ENCODE peak calls at places on chromosomes 2 and 18, in five cellular contexts. Q is astrocyte of the spinal cord, N is bronchial epithelial cell, X is testis, W is endodermal cell. B is an unnamed sample.

GRCh38 chr2:163812926-163813520 is 77.2 kb upstream of the FIGN start:
- DNase-seq in Q (peak), X (no peak), N (peak), W (no peak), B (no peak)

GRCh38 chr2:196435189-196435588 is 204.3 kb upstream of the CCDC150 start:
- DNase-seq in X (no peak), W (no peak), Q (peak), N (no peak), B (no peak)

GRCh38 chr2:230666885-230667712 is 45.5 kb upstream of the CAB39 start:
- DNase-seq in N (peak), W (peak), X (no peak), Q (peak), B (peak)

GRCh38 chr2:110105608-110106467 is 9.8 kb downstream of the MALL start:
- DNase-seq in N (peak), X (no peak), Q (peak), W (peak), B (no peak)

GRCh38 chr2:195555971-195556370 is 101.1 kb upstream of the SLC39A10 start:
- DNase-seq in X (no peak), N (no peak), W (no peak), Q (no peak), B (no peak)

GRCh38 chr2:96832751-96833507 is 10.9 kb downstream of the ANKRD23 start:
- DNase-seq in N (peak), W (peak), Q (peak), X (peak), B (peak)

GRCh38 chr2:238698451-238699306 is 149.2 kb upstream of the TWIST2 start:
- DNase-seq in Q (no peak), X (no peak), N (no peak), W (peak), B (no peak)

GRCh38 chr2:71226391-71226964 is 425 bp downstream of the PAIP2B start:
- DNase-seq in X (peak), Q (no peak), W (peak), N (no peak), B (peak)

GRCh38 chr2:64408031-64408430 is 45.9 kb upstream of the LGALSL start:
- DNase-seq in W (no peak), X (no peak), N (no peak), Q (no peak), B (no peak)

GRCh38 chr18:6221602-6222014 is 193.1 kb downstream of the L3MBTL4 start:
- DNase-seq in N (no peak), Q (no peak), W (no peak), X (no peak), B (no peak)

GRCh38 chr18:50356036-50356945 is 18.6 kb upstream of the SKA1 start:
- DNase-seq in W (peak), Q (no peak), X (no peak), N (peak), B (no peak)

GRCh38 chr18:24386680-24387079 is 10.9 kb downstream of the OSBPL1A start:
- DNase-seq in Q (no peak), X (no peak), N (no peak), W (no peak), B (no peak)

GRCh38 chr2:47890711-47891368 is 15.5 kb downstream of the FBXO11 start:
- DNase-seq in N (no peak), X (no peak), Q (peak), W (no peak), B (no peak)

GRCh38 chr2:120935339-120936313 is 200.0 kb downstream of the GLI2 start:
- DNase-seq in X (no peak), Q (peak), N (no peak), W (no peak), B (no peak)

GRCh38 chr18:48913723-48914122 is 37.0 kb downstream of the SMAD7 start:
- DNase-seq in W (peak), N (no peak), Q (no peak), X (no peak), B (no peak)

GRCh38 chr18:48908916-48909315 is 41.8 kb downstream of the SMAD7 start:
- DNase-seq in W (no peak), Q (no peak), X (no peak), N (no peak), B (no peak)

GRCh38 chr18:48913201-48913600 is 37.6 kb downstream of the SMAD7 start:
- DNase-seq in N (no peak), W (peak), Q (no peak), X (no peak), B (no peak)

GRCh38 chr18:48910972-48911545 is 39.7 kb downstream of the SMAD7 start:
- DNase-seq in W (peak), Q (no peak), X (no peak), N (no peak), B (no peak)

DNA sequence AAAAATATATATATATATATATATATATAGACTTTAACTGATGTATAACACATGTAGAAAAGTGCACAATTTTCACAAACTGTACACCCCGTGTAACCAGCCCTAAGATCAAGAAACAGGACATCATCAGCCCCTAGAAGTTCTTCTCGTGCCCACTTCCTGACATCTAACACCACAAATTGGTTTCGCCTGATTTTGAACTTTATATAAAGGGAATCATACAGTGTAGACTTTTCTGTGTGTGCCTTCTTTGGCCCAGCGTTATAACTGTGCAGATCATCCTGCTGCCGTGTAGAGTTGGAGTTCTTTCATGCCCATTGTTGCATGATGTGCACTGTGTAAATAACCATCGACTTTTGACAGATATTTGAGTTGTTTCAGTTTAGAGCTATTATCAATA is 41.0 kb downstream of the SMAD7 start:
- DNase-seq in X (no peak), Q (no peak), W (no peak), N (no peak), B (no peak)
- H3K4me3 ChIP-seq in X (no peak), Q (no peak), W (no peak), N (no peak), B (no peak)

GRCh38 chr2:74459377-74460118 is 1.3 kb downstream of the WBP1 start:
- DNase-seq in W (no peak), X (no peak), N (no peak), Q (no peak), B (no peak)

GRCh38 chr2:74458957-74459290 is 686 bp downstream of the WBP1 start:
- DNase-seq in N (no peak), W (no peak), X (no peak), Q (no peak), B (no peak)

GRCh38 chr2:74462786-74463105 is 2.4 kb downstream of the MOGS start:
- DNase-seq in X (no peak), W (no peak), N (no peak), Q (no peak), B (no peak)

GRCh38 chr2:74462054-74462785 is 3.0 kb downstream of the MOGS start:
- DNase-seq in Q (no peak), W (no peak), X (no peak), N (no peak), B (no peak)

GRCh38 chr2:74461187-74462053 is 3.2 kb downstream of the WBP1 start:
- DNase-seq in Q (no peak), X (no peak), W (peak), N (no peak), B (no peak)
- TF ChIP-seq CTCF in Q (no peak), X (no peak), W (peak), N (peak), B (no peak)

GRCh38 chr18:79916546-79917350 is 34.7 kb downstream of the SLC66A2 start:
- DNase-seq in N (no peak), Q (no peak), X (peak), W (peak), B (no peak)

GRCh38 chr18:79916128-79916494 is 35.3 kb downstream of the SLC66A2 start:
- DNase-seq in N (no peak), Q (no peak), X (no peak), W (no peak), B (no peak)

GRCh38 chr18:79917351-79918088 is 33.9 kb downstream of the SLC66A2 start:
- DNase-seq in X (peak), Q (no peak), W (peak), N (no peak), B (no peak)

GRCh38 chr18:79919089-79919488 is 32.4 kb downstream of the SLC66A2 start:
- DNase-seq in X (peak), Q (no peak), W (peak), N (no peak), B (no peak)

DNA sequence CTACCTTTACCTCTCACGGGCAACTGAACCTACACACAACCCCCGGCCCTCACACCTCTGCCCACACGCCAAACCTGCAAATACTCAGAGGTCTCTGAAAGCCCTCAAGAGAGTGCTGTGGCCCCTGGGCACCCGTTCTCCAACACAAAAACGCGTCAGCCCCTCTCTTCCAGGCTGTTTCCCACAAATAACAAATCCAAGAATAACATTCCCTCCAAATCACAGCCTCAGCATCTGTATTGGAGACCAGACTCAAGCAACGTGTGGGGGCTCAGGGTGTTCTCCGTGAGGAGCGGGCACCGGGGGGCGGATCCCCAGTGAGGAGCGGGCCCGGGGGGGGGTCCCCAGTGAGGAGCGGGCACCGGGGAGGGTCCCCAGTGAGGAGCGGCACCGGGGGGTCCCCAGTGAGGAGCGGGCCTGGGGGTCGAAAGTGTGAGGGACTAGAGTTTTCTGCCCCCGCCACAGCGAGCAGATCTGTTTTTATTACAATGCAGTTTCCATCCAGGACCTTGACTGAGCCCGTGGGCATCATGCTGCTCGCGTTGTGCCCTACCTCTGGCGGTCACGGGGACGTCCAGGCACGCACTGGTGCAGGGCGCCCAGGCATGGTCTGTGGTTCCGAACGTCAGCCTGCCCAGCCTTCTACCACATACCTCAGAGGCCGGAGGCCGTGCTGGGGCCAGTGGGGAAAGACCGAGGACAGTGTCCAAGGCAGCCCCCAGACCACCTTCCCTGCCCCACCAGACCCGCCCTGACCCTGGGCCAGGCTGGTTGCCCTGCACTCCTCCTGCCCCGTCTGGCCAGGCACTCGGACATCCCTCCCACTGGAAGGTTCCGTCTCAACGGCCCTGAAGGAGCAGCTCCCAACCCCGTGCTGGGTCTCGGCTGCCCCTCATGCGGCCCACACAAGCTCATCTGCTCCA is 33.1 kb downstream of the SLC66A2 start:
- DNase-seq in X (peak), N (no peak), W (peak), Q (no peak), B (no peak)
- H3K4me3 ChIP-seq in X (no peak), N (no peak), W (no peak), Q (no peak), B (no peak)

GRCh38 chr18:45837283-45838070 is 12.0 kb downstream of the SIGLEC15 start:
- DNase-seq in N (peak), X (peak), Q (peak), W (peak), B (peak)
- TF ChIP-seq CTCF in N (peak), X (no peak), Q (peak), W (peak), B (no peak)

DNA sequence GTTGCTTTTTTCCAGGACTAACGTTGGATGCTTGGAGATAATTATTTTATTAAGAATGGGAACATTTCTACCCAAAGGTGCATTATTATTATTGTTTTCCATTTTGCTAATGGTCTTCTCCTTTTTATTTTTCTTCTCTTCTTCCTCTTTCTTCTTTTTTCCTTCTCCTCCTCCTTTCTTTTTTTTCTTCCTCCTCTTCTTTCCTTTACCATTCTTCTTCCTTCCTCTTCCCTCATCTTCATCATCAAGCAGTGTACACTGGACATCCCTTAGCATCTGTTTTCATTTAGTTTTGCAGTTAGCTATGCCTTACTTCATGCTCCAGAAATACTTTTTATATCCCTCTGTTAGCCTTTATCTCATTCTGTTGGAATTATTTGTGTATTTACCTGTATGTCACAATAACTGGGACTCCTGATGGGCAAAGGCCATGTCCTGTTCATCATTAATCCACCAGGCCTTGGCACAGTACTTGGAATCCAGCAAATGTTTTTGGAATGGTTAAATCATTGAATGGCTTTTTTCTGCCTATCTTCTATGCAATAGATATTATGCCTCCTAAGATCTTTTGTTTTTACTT is 162.7 kb downstream of the CAMKMT start:
- DNase-seq in W (no peak), Q (no peak), N (no peak), X (no peak), B (no peak)
- H3K4me3 ChIP-seq in W (no peak), Q (no peak), N (no peak), X (no peak), B (no peak)

GRCh38 chr2:1893856-1894255 is 149.5 kb upstream of the PXDN start:
- DNase-seq in W (no peak), N (no peak), Q (no peak), X (no peak), B (no peak)

GRCh38 chr2:1892529-1893250 is 148.4 kb upstream of the PXDN start:
- DNase-seq in X (no peak), N (no peak), Q (no peak), W (peak), B (no peak)

GRCh38 chr2:1889099-1889650 is 144.9 kb upstream of the PXDN start:
- DNase-seq in Q (no peak), X (no peak), W (no peak), N (no peak), B (no peak)

GRCh38 chr2:1891971-1892486 is 147.7 kb upstream of the PXDN start:
- DNase-seq in N (no peak), Q (peak), X (peak), W (no peak), B (no peak)

DNA sequence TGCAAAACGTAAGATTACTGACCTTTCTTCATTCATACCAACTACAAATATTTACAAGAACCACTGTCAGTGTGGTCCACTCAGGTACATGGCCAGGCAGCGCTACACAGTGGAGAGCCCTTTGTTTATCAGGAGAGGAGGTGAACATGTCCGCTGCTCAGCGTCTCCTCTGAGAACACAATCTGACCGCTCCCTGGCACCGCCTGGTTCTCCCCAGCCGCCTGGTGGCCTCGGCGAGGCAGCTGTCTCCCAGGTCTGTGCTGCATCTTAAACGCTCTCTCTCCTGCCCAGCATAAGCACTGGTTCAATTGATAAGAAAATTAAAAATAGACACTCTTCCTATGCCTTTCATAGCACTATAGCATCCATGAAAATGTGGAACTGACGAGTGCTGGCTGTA is 146.8 kb upstream of the PXDN start:
- DNase-seq in W (no peak), Q (no peak), N (no peak), X (peak), B (peak)
- TF ChIP-seq CTCF in W (peak), Q (no peak), N (no peak), X (no peak), B (no peak)

GRCh38 chr18:74796928-74797576 is 199.4 kb downstream of the ZNF407 start:
- DNase-seq in Q (peak), N (peak), X (no peak), W (no peak), B (no peak)
- H3K4me3 ChIP-seq in Q (no peak), N (no peak), X (no peak), W (no peak), B (no peak)